ENCODE peak calls at places on chromosomes 11 and 22, in six cellular contexts. S, C, R, P, A and G are unnamed samples.

GRCh38 chr11:59555601-59556114 is 44.3 kb downstream of the OR4D9 start:
- DNase-seq in S (no peak), C (no peak), R (no peak), P (no peak), A (no peak), G (no peak)

GRCh38 chr11:131653244-131653643 is 282.8 kb downstream of the NTM start:
- DNase-seq in S (no peak), C (no peak), R (no peak), P (no peak), A (no peak), G (no peak)

GRCh38 chr11:117752721-117753237 is 44.2 kb downstream of the DSCAML1 start:
- DNase-seq in S (no peak), C (no peak), R (no peak), P (no peak), A (no peak), G (no peak)

GRCh38 chr11:8080069-8080670 is 841 bp upstream of the TUB start:
- DNase-seq in S (no peak), C (no peak), R (no peak), P (no peak), A (no peak), G (no peak)

GRCh38 chr22:28894320-28894719 is 10.9 kb downstream of the ZNRF3 start:
- DNase-seq in S (no peak), C (no peak), R (peak; percentile 64), P (no peak), A (peak; percentile 39), G (no peak)

GRCh38 chr11:92979176-92979575 is 9.7 kb downstream of the MTNR1B start:
- DNase-seq in S (no peak), C (no peak), R (no peak), P (no peak), A (no peak), G (no peak)

GRCh38 chr11:129896062-129896461 is 684 bp upstream of the NFRKB start:
- DNase-seq in S (no peak), C (no peak), R (no peak), P (no peak), A (no peak), G (no peak)

GRCh38 chr11:133987221-133987620 is 30.5 kb upstream of the IGSF9B start:
- DNase-seq in S (no peak), C (no peak), R (no peak), P (no peak), A (no peak), G (no peak)

GRCh38 chr11:123690490-123690889 is 36.1 kb upstream of the SCN3B start:
- DNase-seq in S (no peak), C (no peak), R (no peak), P (no peak), A (no peak), G (no peak)

GRCh38 chr22:19597399-19597735 is 73.2 kb upstream of the CLDN5 start:
- DNase-seq in S (no peak), C (no peak), R (no peak), P (no peak), A (no peak), G (no peak)

GRCh38 chr22:49238181-49239141 is 589.2 kb downstream of the BRD1 start:
- DNase-seq in S (no peak), C (no peak), R (no peak), P (peak; percentile 75), A (no peak), G (no peak)

GRCh38 chr22:28923826-28924732 is 40.7 kb downstream of the ZNRF3 start:
- DNase-seq in S (peak; percentile 55), C (no peak), R (peak; percentile 38), P (no peak), A (peak; percentile 83), G (no peak)

GRCh38 chr11:67689178-67689577 is 14.8 kb upstream of the ALDH3B2 start:
- DNase-seq in S (no peak), C (no peak), R (no peak), P (no peak), A (no peak), G (no peak)

GRCh38 chr11:115591380-115591779 is 87.2 kb upstream of the CADM1 start:
- DNase-seq in S (no peak), C (no peak), R (no peak), P (no peak), A (no peak), G (no peak)

GRCh38 chr11:10930224-10930960 is 72.5 kb upstream of the ZBED5 start:
- DNase-seq in S (no peak), C (no peak), R (peak; percentile 27), P (peak; percentile 87), A (peak; percentile 18), G (no peak)

GRCh38 chr11:36361901-36362391 is 65.9 kb downstream of the PRR5L start:
- DNase-seq in S (no peak), C (peak; percentile 92), R (no peak), P (no peak), A (no peak), G (peak; percentile 69)

GRCh38 chr11:134224710-134225662 is 515 bp downstream of the VPS26B start:
- DNase-seq in S (no peak), C (no peak), R (peak; percentile 50), P (no peak), A (peak; percentile 46), G (no peak)

GRCh38 chr11:14184548-14184947 is 174.4 kb downstream of the RRAS2 start:
- DNase-seq in S (no peak), C (no peak), R (no peak), P (peak; percentile 85), A (no peak), G (no peak)

GRCh38 chr11:102345923-102346322 is 1.1 kb upstream of the BIRC2 start:
- DNase-seq in S (peak; percentile 28), C (no peak), R (no peak), P (no peak), A (no peak), G (no peak)

GRCh38 chr11:64545605-64546004 is 45.4 kb upstream of the SLC22A12 start:
- DNase-seq in S (peak; percentile 69), C (no peak), R (no peak), P (no peak), A (no peak), G (peak; percentile 23)

GRCh38 chr11:63762662-63763505 is 5.7 kb downstream of the ZFTA start:
- DNase-seq in S (no peak), C (no peak), R (peak; percentile 51), P (no peak), A (peak; percentile 40), G (no peak)

GRCh38 chr22:37659066-37659896 is 758 bp downstream of the PDXP start:
- DNase-seq in S (no peak), C (no peak), R (peak; percentile 81), P (no peak), A (peak; percentile 64), G (no peak)

GRCh38 chr11:7046474-7046873 is 26.2 kb downstream of the NLRP14 start:
- DNase-seq in S (no peak), C (peak; percentile 7), R (no peak), P (no peak), A (no peak), G (peak; percentile 23)

GRCh38 chr11:22539851-22540376 is 85.7 kb downstream of the FANCF start:
- DNase-seq in S (no peak), C (no peak), R (no peak), P (no peak), A (no peak), G (no peak)
- TF ChIP-seq CTCF in S (no peak), C (peak; percentile 6), R (no peak), P (peak; percentile 48), A (peak; percentile 64), G (peak; percentile 37)

GRCh38 chr11:75821202-75821601 is 6.2 kb downstream of the UVRAG start:
- DNase-seq in S (no peak), C (no peak), R (no peak), P (no peak), A (no peak), G (no peak)

GRCh38 chr11:75827562-75827961 is 12.6 kb downstream of the UVRAG start:
- DNase-seq in S (no peak), C (no peak), R (no peak), P (no peak), A (no peak), G (no peak)

GRCh38 chr11:75820636-75821035 is 5.6 kb downstream of the UVRAG start:
- DNase-seq in S (no peak), C (no peak), R (no peak), P (no peak), A (no peak), G (no peak)

GRCh38 chr11:75826463-75827220 is 11.6 kb downstream of the UVRAG start:
- DNase-seq in S (no peak), C (no peak), R (no peak), P (no peak), A (no peak), G (no peak)

DNA sequence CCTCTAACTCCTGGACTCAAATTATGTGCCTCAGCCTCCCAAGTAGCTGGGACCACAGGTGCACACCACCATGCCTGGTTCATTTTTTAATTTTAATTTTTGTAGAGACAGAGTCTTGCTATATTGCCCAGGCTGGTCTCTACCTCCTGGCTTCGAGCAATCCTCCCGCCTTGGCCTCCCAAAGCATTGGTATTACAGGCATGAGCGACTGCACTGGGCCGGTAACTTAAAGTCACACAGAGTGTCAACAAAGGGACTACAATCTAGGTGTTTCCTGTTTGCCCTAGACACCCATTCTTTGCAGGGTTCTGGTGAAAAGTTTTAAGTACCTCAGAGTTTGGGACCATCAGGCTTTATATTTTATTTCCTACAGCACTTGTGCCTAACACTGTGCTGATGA is 8.4 kb downstream of the UVRAG start:
- DNase-seq in S (no peak), C (no peak), R (no peak), P (no peak), A (no peak), G (no peak)
- H3K4me3 ChIP-seq in S (no peak overlapping the region), C (no peak overlapping the region), R (no peak overlapping the region), P (no peak overlapping the region), A (no peak overlapping the region), G (no peak overlapping the region)

DNA sequence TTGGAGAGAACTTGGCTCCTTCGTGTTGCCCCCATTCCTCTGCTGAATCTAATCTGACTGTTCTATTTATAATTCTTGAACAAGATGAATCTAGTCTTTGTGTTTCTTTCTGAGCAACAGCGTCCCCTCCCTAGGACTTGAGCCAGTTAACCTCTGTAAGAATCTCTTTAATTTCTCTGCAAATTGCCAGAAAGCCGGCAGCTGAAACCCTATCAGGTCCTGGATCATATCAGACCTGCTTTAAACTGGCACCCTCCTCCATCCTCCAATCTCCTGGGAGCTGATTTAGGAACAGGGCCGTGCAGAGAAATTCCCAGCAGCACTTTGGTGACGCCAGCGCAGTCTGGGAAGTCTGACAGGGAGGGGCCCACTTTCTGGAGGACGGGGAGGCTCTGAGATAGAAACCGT is 289.2 kb upstream of the SORL1-AS1 start:
- DNase-seq in S (no peak), C (no peak), R (peak; percentile 48), P (peak; percentile 94), A (peak; percentile 43), G (no peak)
- TF ChIP-seq CTCF in S (no peak), C (no peak), R (no peak), P (no peak), A (no peak), G (no peak)

GRCh38 chr11:47317078-47317828 is 35.2 kb downstream of the MYBPC3 start:
- DNase-seq in S (no peak), C (no peak), R (no peak), P (no peak), A (no peak), G (no peak)

GRCh38 chr11:47314992-47315391 is 37.5 kb downstream of the MYBPC3 start:
- DNase-seq in S (no peak), C (no peak), R (no peak), P (no peak), A (no peak), G (no peak)

DNA sequence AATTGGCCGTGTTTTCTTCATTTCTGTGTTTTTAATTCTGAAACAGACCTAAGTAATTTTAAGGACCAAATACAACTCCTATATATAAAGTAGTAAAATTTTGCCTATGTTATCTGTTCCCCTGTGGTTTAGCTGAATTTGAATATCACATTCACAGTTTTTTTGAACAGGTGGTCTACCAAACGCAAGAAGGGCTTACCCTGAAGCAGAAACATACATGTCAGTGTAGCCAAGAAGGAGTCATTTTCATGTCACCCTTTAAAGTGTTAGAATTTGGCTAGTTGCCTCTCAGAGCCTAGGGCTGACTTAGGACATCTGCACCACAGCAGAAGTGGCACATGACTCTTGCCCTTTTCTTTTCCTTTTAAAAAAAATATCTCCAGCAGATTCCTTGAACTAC is 34.3 kb downstream of the MYBPC3 start:
- DNase-seq in S (no peak), C (no peak), R (no peak), P (no peak), A (no peak), G (no peak)
- H3K4me3 ChIP-seq in S (no peak overlapping the region), C (no peak overlapping the region), R (no peak overlapping the region), P (no peak overlapping the region), A (no peak overlapping the region), G (no peak overlapping the region)